ENCODE peak calls at places on chromosome 6, in five cellular contexts. U, A, B, Z and R are unnamed samples.
A peak's percentile ranks its signal among the peaks of the same experiment; 100 is the strongest.

GRCh38 chr6:156953478-156954146 is 176.4 kb downstream of the ARID1B start:
- DNase-seq in U (peak; percentile 92), A (peak; percentile 98), B (peak; percentile 42), Z (peak; percentile 84), R (peak; percentile 89)

GRCh38 chr6:54056105-54056504 is 55.1 kb upstream of the MLIP start:
- DNase-seq in U (no peak), A (no peak), B (no peak), Z (no peak), R (no peak)

GRCh38 chr6:116016846-116017545 is 43.7 kb downstream of the FRK start:
- DNase-seq in U (no peak), A (no peak), B (no peak), Z (no peak), R (peak; percentile 38)

GRCh38 chr6:107489636-107490567 is at the start of gene SOBP:
- DNase-seq in U (peak; percentile 78), A (peak; percentile 68), B (no peak), Z (peak; percentile 72), R (no peak)

GRCh38 chr6:63813531-63813930 is 177.9 kb downstream of the PHF3 start:
- DNase-seq in U (no peak), A (no peak), B (no peak), Z (no peak), R (peak; percentile 13)

GRCh38 chr6:2738373-2738979 is 12.2 kb downstream of the MYLK4 start:
- DNase-seq in U (peak; percentile 66), A (peak; percentile 71), B (peak; percentile 41), Z (peak; percentile 81), R (peak; percentile 80)

GRCh38 chr6:3489032-3489757 is 32.3 kb upstream of the SLC22A23 start:
- DNase-seq in U (no peak), A (peak; percentile 80), B (no peak), Z (peak; percentile 50), R (peak; percentile 25)

GRCh38 chr6:124536792-124537191 is 425.4 kb upstream of the RNF217 start:
- DNase-seq in U (peak; percentile 7), A (no peak), B (no peak), Z (no peak), R (no peak)

GRCh38 chr6:109687271-109687721 is 3.7 kb downstream of the AK9 start:
- DNase-seq in U (no peak), A (peak; percentile 97), B (no peak), Z (no peak), R (peak; percentile 88)

GRCh38 chr6:27332692-27333641 is 20.9 kb upstream of the POM121L2 start:
- DNase-seq in U (peak; percentile 71), A (peak; percentile 50), B (peak; percentile 76), Z (peak; percentile 77), R (peak; percentile 77)

GRCh38 chr6:116046739-116047138 is 14.0 kb downstream of the FRK start:
- DNase-seq in U (no peak), A (no peak), B (no peak), Z (no peak), R (no peak)

GRCh38 chr6:150016324-150017185 is 8.8 kb downstream of the RAET1L start:
- DNase-seq in U (peak; percentile 82), A (peak; percentile 86), B (peak; percentile 65), Z (peak; percentile 77), R (peak; percentile 84)

GRCh38 chr6:3501826-3502505 is 45.1 kb upstream of the SLC22A23 start:
- DNase-seq in U (no peak), A (no peak), B (no peak), Z (no peak), R (no peak)

GRCh38 chr6:37110455-37111155 is 59.3 kb upstream of the PIM1 start:
- DNase-seq in U (peak; percentile 29), A (peak; percentile 23), B (no peak), Z (no peak), R (no peak)

GRCh38 chr6:20919677-20920385 is 385.6 kb downstream of the CDKAL1 start:
- DNase-seq in U (no peak), A (peak; percentile 54), B (no peak), Z (no peak), R (peak; percentile 49)

GRCh38 chr6:65650086-65650485 is 56.9 kb downstream of the EYS start:
- DNase-seq in U (no peak), A (no peak), B (no peak), Z (no peak), R (no peak)

GRCh38 chr6:21856844-21857243 is 263.3 kb downstream of the SOX4 start:
- DNase-seq in U (no peak), A (peak; percentile 86), B (no peak), Z (no peak), R (peak; percentile 30)

GRCh38 chr6:156718647-156719394 is 58.4 kb upstream of the ARID1B start:
- DNase-seq in U (peak; percentile 71), A (peak; percentile 92), B (peak; percentile 69), Z (peak; percentile 13), R (no peak)

GRCh38 chr6:160071805-160072687 is 49.6 kb upstream of the SLC22A1 start:
- DNase-seq in U (no peak), A (peak; percentile 16), B (no peak), Z (peak; percentile 33), R (peak; percentile 9)

GRCh38 chr6:51963980-51964379 is 123.4 kb downstream of the PKHD1 start:
- DNase-seq in U (peak; percentile 12), A (no peak), B (no peak), Z (no peak), R (no peak)

GRCh38 chr6:158654960-158655485 is 5.2 kb downstream of the SYTL3 start:
- DNase-seq in U (no peak), A (peak; percentile 89), B (no peak), Z (no peak), R (no peak)

GRCh38 chr6:21281366-21281765 is 312.2 kb upstream of the SOX4 start:
- DNase-seq in U (peak; percentile 34), A (no peak), B (no peak), Z (no peak), R (no peak)

GRCh38 chr6:79494841-79495240 is 42.4 kb downstream of the LCA5 start:
- DNase-seq in U (no peak), A (no peak), B (no peak), Z (peak; percentile 72), R (no peak)

GRCh38 chr6:140857734-140858380 is 1274.9 kb upstream of the GJE1 start:
- DNase-seq in U (peak; percentile 60), A (peak; percentile 77), B (peak; percentile 24), Z (no peak), R (peak; percentile 63)

GRCh38 chr6:35722121-35722761 is 14.6 kb upstream of the ARMC12 start:
- DNase-seq in U (no peak), A (no peak), B (no peak), Z (no peak), R (no peak)

GRCh38 chr6:168355716-168356522 is 36.3 kb upstream of the DACT2 start:
- DNase-seq in U (peak; percentile 88), A (peak; percentile 55), B (peak; percentile 10), Z (peak; percentile 73), R (no peak)

GRCh38 chr6:74735304-74735703 is 470.5 kb downstream of the COL12A1 start:
- DNase-seq in U (no peak), A (peak; percentile 92), B (no peak), Z (no peak), R (peak; percentile 72)

GRCh38 chr6:140316966-140317365 is 942.5 kb upstream of the CITED2 start:
- DNase-seq in U (peak; percentile 16), A (no peak), B (peak; percentile 3), Z (no peak), R (no peak)

GRCh38 chr6:122494665-122495272 is 23.2 kb upstream of the SERINC1 start:
- DNase-seq in U (no peak), A (no peak), B (no peak), Z (no peak), R (peak; percentile 72)

GRCh38 chr6:118984342-118984741 is 49.4 kb upstream of the MCM9 start:
- DNase-seq in U (no peak), A (no peak), B (no peak), Z (no peak), R (no peak)
- TF ChIP-seq EZH2 in U (no peak), A (no peak), B (no peak), Z (no peak), R (no peak)

DNA sequence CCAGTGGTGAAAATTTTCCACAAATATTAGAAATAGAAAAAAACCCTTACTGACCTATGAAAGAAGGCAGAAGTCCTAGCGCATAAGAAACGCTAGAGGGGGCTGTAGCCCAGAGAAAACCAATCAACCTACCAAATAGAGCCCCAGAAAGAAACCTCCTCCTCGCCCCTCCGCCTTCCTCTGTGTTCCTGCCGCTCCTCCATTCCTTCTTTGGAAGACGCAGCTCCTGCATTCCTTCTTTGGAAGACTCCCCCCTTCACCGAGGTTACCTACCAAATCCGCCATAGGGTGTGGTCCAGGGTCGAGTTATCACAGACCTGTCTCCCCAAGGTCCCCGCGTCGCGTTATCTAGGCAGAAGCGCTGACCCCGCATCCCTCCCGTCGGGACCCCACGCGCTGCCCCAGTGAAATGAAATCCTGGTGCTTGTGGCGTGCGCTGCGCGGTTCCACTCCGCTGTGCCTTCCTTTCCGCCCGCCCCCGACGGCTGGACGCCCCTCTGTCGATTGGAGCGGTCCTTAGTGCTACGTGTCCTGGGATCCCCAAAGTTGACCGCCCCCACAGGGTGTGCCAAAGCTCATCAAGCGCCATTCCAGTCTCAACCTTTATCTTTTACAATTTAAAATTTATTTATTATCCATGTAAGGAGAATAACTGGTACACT is 12.9 kb downstream of the RPP21 start:
- DNase-seq in U (peak; percentile 80), A (peak; percentile 82), B (peak; percentile 71), Z (peak; percentile 96), R (peak; percentile 77)
- TF ChIP-seq EZH2 in U (peak; percentile 79), A (peak; percentile 76), B (no peak), Z (peak; percentile 28), R (no peak)

DNA sequence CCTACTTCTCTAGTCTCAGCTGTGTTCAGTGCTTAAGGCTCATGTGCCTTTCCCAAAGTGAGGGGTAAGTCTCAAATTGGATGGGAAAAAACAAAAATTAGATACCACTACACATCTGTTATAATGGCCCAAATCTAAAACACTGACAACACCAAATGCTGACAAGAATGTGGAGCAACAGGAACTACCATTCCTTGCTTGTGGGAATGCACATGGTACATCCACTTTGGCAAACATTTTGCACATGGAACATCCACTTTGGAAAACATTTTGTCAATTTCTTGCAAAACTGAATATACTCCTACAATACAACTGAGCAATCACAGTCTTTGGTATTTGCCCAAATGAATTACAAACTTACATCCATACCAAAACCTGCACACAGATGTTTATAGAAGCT is 109.3 kb downstream of the TENT5A start:
- DNase-seq in U (no peak), A (no peak), B (no peak), Z (no peak), R (no peak)
- TF ChIP-seq EZH2 in U (no peak), A (no peak), B (no peak), Z (no peak), R (no peak)

DNA sequence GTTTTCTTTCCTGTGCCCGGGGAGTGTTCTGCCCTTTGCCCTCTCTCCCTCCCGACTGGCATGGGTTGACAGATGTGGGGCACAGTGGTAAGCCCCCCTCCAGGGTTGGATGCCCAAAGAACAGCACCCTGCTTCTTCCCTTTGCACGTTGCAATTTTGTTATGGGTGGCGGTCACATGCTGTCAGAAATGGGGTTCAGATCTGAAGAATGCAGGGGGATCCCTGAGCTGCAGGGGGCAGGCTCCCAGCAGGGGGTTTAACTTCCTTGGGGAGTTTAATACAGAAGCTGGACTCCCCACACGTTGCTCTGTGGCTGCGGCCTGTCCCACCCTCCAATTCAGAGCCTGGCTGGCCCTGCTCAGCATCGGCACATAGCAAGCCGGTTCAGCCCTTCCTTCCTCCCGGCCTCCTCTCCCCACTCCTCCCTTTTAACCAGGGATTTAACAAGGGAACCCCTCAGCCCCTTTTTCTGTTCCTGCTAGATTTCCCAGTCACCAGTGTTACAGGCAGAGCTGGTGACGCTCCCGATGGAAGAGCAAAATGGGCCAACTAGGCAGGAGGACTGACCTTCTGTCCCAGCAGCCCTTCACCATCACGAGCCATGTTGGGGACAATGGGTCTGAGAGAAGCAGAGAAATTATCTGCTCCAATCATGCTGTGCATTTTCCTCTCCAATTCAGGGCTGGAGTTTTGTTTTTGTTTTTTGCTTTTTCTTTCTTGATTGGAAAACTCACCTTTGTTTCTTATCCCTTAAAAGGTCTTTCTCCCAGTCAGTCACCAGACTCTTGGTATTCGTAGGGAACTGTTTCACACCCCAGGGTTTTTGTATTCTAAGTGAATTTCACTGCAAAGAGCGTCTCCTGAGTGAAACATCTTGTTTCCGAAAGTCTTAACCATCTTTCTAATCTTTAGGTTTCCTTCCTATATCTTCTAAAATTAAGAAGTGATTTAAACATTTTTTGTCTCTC is 6.8 kb downstream of the FOXF2 start:
- DNase-seq in U (no peak), A (no peak), B (no peak), Z (no peak), R (no peak)
- TF ChIP-seq EZH2 in U (no peak), A (no peak), B (no peak), Z (peak; percentile 44), R (no peak)